ENCODE peak calls at places on chromosomes 12 and 14, in four cellular contexts. Y, N, B and C are unnamed samples.

GRCh38 chr14:67566908-67567307 is 33.2 kb downstream of the PIGH start:
- DNase-seq in B (no peak), N (no peak), Y (no peak), C (no peak)

GRCh38 chr12:92065018-92065499 is 80.6 kb downstream of the BTG1 start:
- DNase-seq in N (no peak), Y (peak; percentile 81), B (no peak), C (peak; percentile 52)

GRCh38 chr12:109795023-109795422 is 38.2 kb downstream of the TRPV4 start:
- DNase-seq in Y (no peak), N (no peak), B (no peak), C (no peak)

GRCh38 chr12:25119020-25119419 is 75.9 kb downstream of the DNAI7 start:
- DNase-seq in B (no peak), Y (no peak), N (no peak), C (no peak)

GRCh38 chr14:49999216-49999761 is 106.4 kb downstream of the ARF6 start:
- DNase-seq in Y (peak; percentile 54), B (peak; percentile 89), N (peak; percentile 76), C (peak; percentile 86)

GRCh38 chr14:81517798-81518398 is 15.8 kb downstream of the SEL1L start:
- DNase-seq in N (no peak), Y (peak; percentile 50), B (no peak), C (no peak)

GRCh38 chr14:96126339-96126770 is 78.3 kb upstream of the BDKRB2 start:
- DNase-seq in B (no peak), Y (no peak), N (peak; percentile 50), C (no peak)

GRCh38 chr12:93793983-93794382 is 116.8 kb downstream of the CRADD start:
- DNase-seq in Y (no peak), N (no peak), B (no peak), C (no peak)

GRCh38 chr14:62039871-62040270 is 277.7 kb downstream of the SNAPC1 start:
- DNase-seq in Y (no peak), N (no peak), B (no peak), C (no peak)

GRCh38 chr14:68361231-68361630 is 431.6 kb downstream of the ZFP36L1 start:
- DNase-seq in Y (peak; percentile 31), B (no peak), N (peak; percentile 73), C (no peak)

GRCh38 chr14:74979442-74980397 is 23.0 kb upstream of the EIF2B2 start:
- DNase-seq in N (peak; percentile 57), Y (no peak), B (no peak), C (no peak)

DNA sequence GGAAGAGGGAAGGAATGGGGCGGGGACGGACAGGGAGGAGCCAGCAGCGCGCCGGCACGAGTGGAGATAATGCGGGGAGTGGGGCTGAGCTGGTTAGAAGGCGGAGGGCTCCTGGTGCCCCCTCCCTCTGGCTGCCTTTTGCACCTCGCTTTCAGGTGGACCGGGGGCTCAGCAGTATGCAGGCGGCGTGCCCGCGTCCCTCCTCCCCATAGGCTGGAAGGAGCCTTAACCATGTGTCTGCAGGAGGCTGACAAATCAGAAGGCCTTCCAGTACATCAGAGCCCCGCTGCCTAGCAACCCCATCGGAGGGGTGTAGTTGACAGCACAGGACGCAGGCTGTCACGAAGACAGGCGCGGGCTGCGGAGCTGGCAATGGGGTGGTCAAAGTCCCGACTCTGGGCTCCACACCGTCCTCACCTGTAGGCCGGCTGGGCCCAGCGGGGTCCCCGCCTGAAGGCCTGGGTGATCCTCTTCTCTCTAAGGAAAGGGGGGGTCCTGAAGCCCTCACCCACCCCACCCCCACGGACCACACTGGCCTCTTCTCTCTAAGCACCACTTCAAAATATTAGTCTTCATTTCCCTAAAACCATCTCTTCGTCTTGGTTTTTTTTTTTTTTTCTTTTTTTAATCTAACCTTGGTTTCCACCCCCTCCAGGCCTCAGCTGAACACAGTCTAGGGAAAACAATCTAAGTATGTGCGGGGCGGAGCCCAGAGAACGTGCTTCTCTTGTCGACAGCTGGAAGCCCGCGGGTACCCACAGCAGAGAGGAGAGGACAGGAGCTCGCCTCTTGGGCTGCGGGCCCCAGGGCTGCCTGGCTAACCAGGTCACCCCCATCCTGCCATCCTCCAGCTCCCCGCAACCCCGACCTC is 44.5 kb downstream of the KDM2B start:
- DNase-seq in B (peak; percentile 97), N (peak; percentile 60), Y (peak; percentile 50), C (peak; percentile 78)
- TF ChIP-seq POLR2A in B (no peak), N (no peak), Y (no peak), C (no peak)

DNA sequence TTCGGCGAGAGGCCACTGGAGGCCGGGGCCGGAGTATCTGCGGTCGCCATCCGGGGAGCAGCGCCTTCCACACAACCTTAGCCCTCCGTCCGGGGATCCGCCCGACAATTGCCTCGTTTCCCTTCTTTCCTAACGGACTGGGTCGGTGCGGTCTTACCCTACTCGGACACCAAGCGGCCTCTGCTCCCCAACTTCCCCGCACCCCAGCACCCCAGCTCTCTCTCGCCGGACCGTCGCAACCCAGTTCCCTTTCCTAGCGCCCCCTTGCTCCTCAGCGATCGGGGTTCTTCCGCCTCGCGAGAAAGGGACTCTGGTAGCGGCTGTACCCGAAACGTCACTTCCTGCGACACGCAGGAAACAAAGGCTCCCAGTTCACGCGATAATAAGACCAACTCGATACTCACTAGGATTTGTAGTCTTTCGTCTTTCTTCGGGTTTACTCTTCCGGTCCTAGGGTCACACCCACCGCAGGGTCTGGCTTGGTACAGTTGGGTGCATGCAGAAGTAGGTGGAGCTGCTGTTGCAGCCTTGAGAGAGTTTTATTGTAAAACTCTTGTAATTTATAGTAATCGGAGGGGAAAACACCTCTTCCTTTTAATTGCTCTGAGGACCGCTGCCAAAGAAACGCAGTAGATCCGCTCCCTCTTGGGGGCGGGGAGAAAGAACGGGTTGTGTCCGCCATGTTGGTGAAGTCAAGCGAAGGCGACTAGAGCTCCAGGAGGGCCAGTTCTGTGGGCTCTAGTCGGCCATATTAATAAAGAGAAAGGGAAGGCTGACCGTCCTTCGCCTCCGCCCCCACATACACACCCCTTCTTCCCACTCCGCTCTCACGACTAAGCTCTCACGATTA is at the start of the genes THAP2 and ZFC3H1:
- DNase-seq in Y (peak; percentile 92), B (peak; percentile 93), N (peak; percentile 99), C (peak; percentile 94)
- TF ChIP-seq POLR2A in Y (peak; percentile 98), B (peak; percentile 95), N (peak; percentile 73), C (no peak)

GRCh38 chr12:121466800-121467637 is 67.1 kb downstream of the RNF34 start:
- DNase-seq in B (peak; percentile 88), N (peak; percentile 87), Y (peak; percentile 91), C (peak; percentile 94)
- TF ChIP-seq POLR2A in B (peak; percentile 66), N (peak; percentile 37), Y (peak; percentile 31), C (no peak)

DNA sequence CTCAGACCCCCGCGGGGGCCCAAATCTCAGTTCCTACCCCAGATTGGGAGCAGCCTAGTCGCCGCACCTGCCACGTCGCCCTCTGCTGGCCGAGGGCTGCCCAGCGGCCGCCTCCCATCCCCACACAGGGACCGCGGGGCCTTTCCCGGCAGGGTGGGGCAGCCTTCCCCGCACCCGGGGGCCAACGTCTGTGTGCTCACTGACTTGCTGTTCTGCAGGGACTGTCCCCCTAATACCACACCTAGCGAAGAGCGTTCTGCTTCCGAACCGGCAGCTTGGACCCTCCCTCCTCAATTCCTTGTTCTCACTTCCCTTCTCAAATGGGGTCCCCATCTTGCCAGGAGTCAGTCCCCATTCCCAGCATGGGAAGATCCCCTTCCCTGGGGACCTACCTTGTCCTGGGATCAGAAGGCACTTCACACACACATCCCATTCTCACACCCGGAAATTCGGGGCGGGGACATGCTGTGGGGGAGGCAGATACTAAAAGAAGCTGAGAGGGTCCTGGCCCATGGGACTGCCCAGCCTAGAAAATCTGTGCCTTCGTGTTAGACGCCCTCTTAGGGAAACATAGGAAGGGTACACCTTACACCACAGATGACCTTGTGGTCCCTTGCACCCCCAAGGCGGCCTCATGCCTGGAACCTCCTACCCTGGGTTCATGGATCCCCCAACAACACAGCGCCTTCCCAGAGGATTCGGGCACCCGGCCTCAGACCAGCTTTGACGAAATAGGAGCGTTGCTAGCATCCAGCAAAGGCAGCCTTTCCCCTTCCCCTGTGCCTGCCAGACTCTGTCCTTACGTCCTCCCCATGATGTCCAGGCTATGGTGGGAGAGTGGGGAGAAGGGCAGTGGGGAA is 16.4 kb downstream of the ACVRL1 start:
- DNase-seq in Y (peak; percentile 50), B (peak; percentile 40), N (peak; percentile 69), C (peak; percentile 61)
- TF ChIP-seq POLR2A in Y (no peak), B (no peak), N (peak; percentile 87), C (no peak)

GRCh38 chr14:105581551-105582341 is 55.4 kb downstream of the TMEM121 start:
- DNase-seq in Y (no peak), B (peak; percentile 80), N (no peak), C (no peak)

GRCh38 chr14:105576525-105577088 is 50.2 kb downstream of the TMEM121 start:
- DNase-seq in Y (no peak), N (no peak), B (no peak), C (no peak)

GRCh38 chr14:105582639-105583038 is 56.3 kb downstream of the TMEM121 start:
- DNase-seq in B (no peak), N (peak; percentile 18), Y (no peak), C (no peak)

GRCh38 chr14:105578070-105578469 is 51.7 kb downstream of the TMEM121 start:
- DNase-seq in B (no peak), N (no peak), Y (no peak), C (no peak)

GRCh38 chr14:105577339-105577861 is 51.0 kb downstream of the TMEM121 start:
- DNase-seq in N (no peak), B (no peak), Y (no peak), C (no peak)
- TF ChIP-seq POLR2A in N (no peak), B (no peak), Y (no peak), C (no peak)

GRCh38 chr12:121793836-121794531 is 496 bp upstream of the RHOF start:
- DNase-seq in Y (peak; percentile 92), B (peak; percentile 91), N (peak; percentile 94), C (peak; percentile 94)
- TF ChIP-seq POLR2A in Y (peak; percentile 51), B (no peak), N (peak; percentile 80), C (no peak)

GRCh38 chr12:5690240-5690639 is 254.8 kb downstream of the ANO2 start:
- DNase-seq in Y (no peak), N (no peak), B (no peak), C (no peak)

GRCh38 chr12:5688226-5688625 is 256.3 kb downstream of the NTF3 start:
- DNase-seq in N (no peak), Y (no peak), B (no peak), C (no peak)

GRCh38 chr12:5684989-5685388 is 253.1 kb downstream of the NTF3 start:
- DNase-seq in B (no peak), N (no peak), Y (no peak), C (no peak)

GRCh38 chr12:5689773-5690172 is 255.3 kb downstream of the ANO2 start:
- DNase-seq in Y (no peak), B (no peak), N (no peak), C (no peak)

DNA sequence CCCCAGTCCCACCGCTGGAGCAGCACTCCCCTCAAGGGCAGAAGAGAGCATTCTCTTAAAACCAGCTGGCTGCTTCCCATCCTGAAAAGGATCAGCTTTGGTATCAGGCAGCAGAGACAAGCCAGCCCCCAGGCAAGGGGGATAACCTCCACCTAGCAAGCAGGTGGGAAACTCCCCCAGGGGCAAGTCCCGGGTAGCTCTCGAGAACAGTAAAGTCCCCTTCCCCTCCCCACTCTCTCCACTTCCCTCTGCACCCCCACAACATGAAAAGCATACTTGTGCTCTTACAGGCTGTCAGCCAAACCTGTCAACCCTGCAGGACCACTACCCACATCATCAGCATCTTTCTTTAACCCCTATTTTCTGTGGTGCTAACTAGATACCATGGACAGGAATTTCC is 254.0 kb downstream of the NTF3 start:
- DNase-seq in Y (no peak), B (no peak), N (no peak), C (no peak)
- TF ChIP-seq POLR2A in Y (no peak), B (no peak), N (no peak), C (no peak)

GRCh38 chr12:6689000-6689882 is at the start of gene ZNF384:
- DNase-seq in N (peak; percentile 98), Y (peak; percentile 97), B (peak; percentile 96), C (peak; percentile 97)
- TF ChIP-seq POLR2A in N (peak; percentile 92), Y (peak; percentile 67), B (peak; percentile 54), C (peak; percentile 30)

GRCh38 chr12:120145164-120145563 is 28.6 kb upstream of the RAB35 start:
- DNase-seq in N (no peak), B (no peak), Y (no peak), C (no peak)
- TF ChIP-seq POLR2A in N (no peak), B (no peak), Y (no peak), C (no peak)

GRCh38 chr14:100067971-100068959 is 3.0 kb downstream of the EVL start:
- DNase-seq in B (peak; percentile 87), Y (no peak), N (peak; percentile 45), C (peak; percentile 67)
- TF ChIP-seq POLR2A in B (no peak), Y (no peak), N (no peak), C (no peak)